ENCODE peak calls at places on chromosomes 16 and 17, in nine cellular contexts. A is ovary, E is left ventricle myocardium inferior, W is transverse colon, K is A549, D is uterus, V is H1, T is breast epithelium, F is PC-9. N is an unnamed sample.

GRCh38 chr16:3950343-3951193 is 70.1 kb upstream of the CREBBP start:
- DNase-seq in W (peak; percentile 60), A (peak; percentile 90), F (peak; percentile 80), D (peak; percentile 86), T (peak; percentile 69), E (peak; percentile 86), V (no peak), K (no peak), N (peak; percentile 88)

GRCh38 chr16:11914759-11915643 is 755 bp downstream of the GSPT1 start:
- DNase-seq in V (peak; percentile 54), K (no peak), A (peak; percentile 41), D (peak; percentile 20), E (peak; percentile 38), T (no peak), F (peak; percentile 47), W (peak; percentile 53), N (peak; percentile 50)

GRCh38 chr17:2053380-2054261 is 1.3 kb upstream of the HIC1 start:
- DNase-seq in D (peak; percentile 88), E (peak; percentile 78), T (peak; percentile 75), K (peak; percentile 68), F (peak; percentile 77), V (peak; percentile 89), A (peak; percentile 93), W (peak; percentile 77), N (peak; percentile 82)

GRCh38 chr16:85879975-85880831 is 18.8 kb upstream of the IRF8 start:
- DNase-seq in T (no peak), D (no peak), A (no peak), K (no peak), F (no peak), W (no peak), E (no peak), V (no peak), N (no peak)

GRCh38 chr17:15651583-15652110 is 32.1 kb upstream of the FBXW10B start:
- DNase-seq in D (peak; percentile 91), A (peak; percentile 84), W (peak; percentile 94), T (peak; percentile 81), E (peak; percentile 97), F (peak; percentile 96), K (peak; percentile 96), V (no peak), N (peak; percentile 96)

GRCh38 chr16:4182581-4183257 is 59.2 kb downstream of the SRL start:
- DNase-seq in T (no peak), K (no peak), D (no peak), E (no peak), W (no peak), A (no peak), V (no peak), F (no peak), N (no peak)

GRCh38 chr17:44192750-44193149 is 6.0 kb downstream of the TMUB2 start:
- DNase-seq in T (no peak), D (no peak), V (no peak), E (no peak), A (no peak), F (no peak), W (no peak), K (no peak), N (no peak)

GRCh38 chr17:44636562-44636961 is 19.7 kb upstream of the MEIOC start:
- DNase-seq in F (no peak), D (no peak), E (no peak), T (no peak), W (no peak), K (peak; percentile 67), V (no peak), A (no peak), N (no peak)

GRCh38 chr16:900211-900610 is 70.6 kb downstream of the LMF1 start:
- DNase-seq in E (no peak), D (no peak), K (no peak), W (no peak), F (no peak), V (no peak), A (no peak), T (no peak), N (peak; percentile 24)

GRCh38 chr17:1037238-1037879 is 40.4 kb downstream of the TIMM22 start:
- DNase-seq in D (no peak), T (no peak), K (no peak), F (no peak), W (no peak), A (no peak), E (no peak), V (no peak), N (no peak)

GRCh38 chr16:23324727-23325126 is 22.6 kb downstream of the SCNN1B start:
- DNase-seq in K (no peak), T (peak; percentile 90), D (no peak), E (peak; percentile 36), V (no peak), F (peak; percentile 86), W (peak; percentile 94), A (no peak), N (peak; percentile 56)

GRCh38 chr16:27595993-27596392 is 46.0 kb downstream of the KATNIP start:
- DNase-seq in F (no peak), T (no peak), W (no peak), E (no peak), K (no peak), V (no peak), A (no peak), D (no peak), N (no peak)

GRCh38 chr16:21626659-21627277 is 25.6 kb downstream of the IGSF6 start:
- DNase-seq in F (peak; percentile 34), V (no peak), E (no peak), A (no peak), T (no peak), W (no peak), D (peak; percentile 63), K (no peak), N (no peak)

GRCh38 chr16:14606102-14606501 is 24.0 kb downstream of the PARN start:
- DNase-seq in W (no peak), K (no peak), A (no peak), E (no peak), F (no peak), V (no peak), D (no peak), T (no peak), N (no peak)

GRCh38 chr17:41308918-41309359 is at the start of gene KRTAP16-1:
- DNase-seq in W (no peak), T (no peak), K (no peak), A (no peak), E (no peak), D (no peak), F (no peak), V (no peak), N (no peak)

GRCh38 chr17:63317166-63317845 is 128.8 kb downstream of the CYB561 start:
- DNase-seq in V (no peak), E (no peak), K (no peak), W (no peak), T (no peak), A (no peak), F (no peak), D (no peak), N (no peak)

GRCh38 chr16:1772908-1773702 is at the start of gene MRPS34:
- DNase-seq in D (peak; percentile 78), E (peak; percentile 86), F (peak; percentile 93), K (peak; percentile 70), A (peak; percentile 79), W (peak; percentile 87), T (peak; percentile 79), V (peak; percentile 95), N (peak; percentile 87)

GRCh38 chr16:23521037-23521743 is 10.9 kb upstream of the GGA2 start:
- DNase-seq in V (no peak), W (no peak), A (no peak), T (no peak), D (no peak), F (no peak), K (no peak), E (no peak), N (no peak)

DNA sequence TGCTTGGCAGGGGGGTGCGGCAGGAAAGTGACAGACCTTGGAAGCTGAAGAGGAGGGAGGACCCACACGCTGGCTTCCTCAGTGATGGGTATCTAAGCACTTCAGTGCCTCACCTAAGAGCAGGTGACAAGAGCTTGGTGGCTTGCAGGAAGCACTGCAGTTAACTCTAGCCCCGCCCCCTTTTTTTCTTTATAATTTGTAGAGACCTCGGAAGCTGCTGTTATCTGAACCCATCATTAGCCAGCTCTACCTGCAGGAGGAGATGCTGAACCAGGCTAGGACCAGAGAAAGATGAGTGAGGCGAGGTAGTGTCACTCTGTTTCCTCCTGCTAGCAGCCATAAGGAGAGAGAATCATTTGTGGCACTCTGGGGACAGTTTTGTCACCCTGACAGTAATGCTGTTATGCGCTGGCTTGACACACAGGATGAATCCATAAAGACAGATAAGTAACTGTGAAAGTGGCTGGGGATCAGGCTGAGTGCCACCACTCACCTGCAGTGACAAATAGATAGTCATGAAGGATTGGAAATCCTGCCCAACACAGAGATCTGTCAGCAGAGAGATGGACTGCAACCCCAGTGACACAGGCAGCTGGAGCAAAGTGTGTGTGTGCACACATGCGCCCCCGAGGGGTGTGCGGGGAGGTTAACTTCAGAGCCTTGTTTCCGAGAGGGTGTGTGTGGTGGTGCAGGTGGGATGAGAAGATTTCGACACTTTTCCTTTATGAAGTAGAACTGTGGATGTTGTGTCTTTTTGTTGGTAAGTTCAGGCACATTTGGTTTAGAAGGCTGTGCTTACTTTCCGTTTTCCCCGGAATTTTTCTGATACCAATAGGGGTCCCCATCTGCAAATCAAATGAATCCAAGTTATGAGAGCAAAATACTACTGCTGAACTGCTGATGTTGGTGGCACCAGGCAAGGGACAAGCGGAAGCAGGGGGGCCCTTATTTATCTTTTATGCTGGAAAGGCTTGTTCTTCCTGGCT is 223.9 kb downstream of the IRX3 start:
- DNase-seq in A (no peak), E (no peak), D (no peak), F (no peak), K (no peak), W (no peak), T (no peak), V (peak; percentile 47), N (no peak)
- H3K27ac ChIP-seq in A (no peak overlapping the region), E (peak overlapping the region; percentile 20), D (no peak overlapping the region), F (no peak overlapping the region), K (no peak overlapping the region), W (no peak overlapping the region), T (no peak overlapping the region), V (no peak overlapping the region), N (no peak overlapping the region)

GRCh38 chr16:67966549-67967182 is 1.8 kb downstream of the SLC12A4 start:
- DNase-seq in E (no peak), D (peak; percentile 54), W (no peak), K (no peak), A (no peak), F (peak; percentile 41), V (no peak), T (no peak), N (peak; percentile 71)
- H3K27ac ChIP-seq in E (peak overlapping the region; percentile 100), D (peak overlapping the region; percentile 94), W (peak overlapping the region; percentile 94), K (peak overlapping the region; percentile 95), A (peak overlapping the region; percentile 70), F (no peak overlapping the region), V (peak overlapping the region; percentile 45), T (peak overlapping the region; percentile 92), N (peak overlapping the region; percentile 95)

DNA sequence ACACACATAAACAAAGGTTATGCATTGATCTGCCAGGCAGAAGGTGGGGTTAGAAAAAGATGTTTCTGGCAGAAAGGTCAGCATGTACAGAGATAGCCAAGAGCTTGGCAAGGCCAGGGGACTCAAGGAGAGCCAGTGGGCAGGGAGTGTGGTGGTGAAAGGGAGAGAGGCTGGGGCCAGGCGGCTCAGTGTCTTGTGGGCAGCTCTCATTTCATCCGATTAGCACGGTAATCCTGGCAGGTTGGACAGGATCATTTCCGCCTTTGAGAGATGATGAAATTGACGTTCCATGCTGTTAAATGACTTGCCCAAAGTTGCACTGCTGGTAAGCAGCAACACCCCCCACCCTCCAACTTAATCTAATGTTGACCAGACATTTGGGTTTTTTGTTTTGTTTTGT is 3.6 kb downstream of the CHD9 start:
- DNase-seq in V (no peak), T (no peak), K (no peak), F (no peak), E (no peak), A (no peak), D (no peak), W (no peak), N (no peak)
- H3K27ac ChIP-seq in V (no peak overlapping the region), T (peak overlapping the region; percentile 45), K (peak overlapping the region; percentile 8), F (no peak overlapping the region), E (peak overlapping the region; percentile 11), A (no peak overlapping the region), D (no peak overlapping the region), W (no peak overlapping the region), N (no peak overlapping the region)

GRCh38 chr16:57620316-57621231 is 7.9 kb upstream of the ADGRG1 start:
- DNase-seq in T (peak; percentile 82), D (peak; percentile 11), A (no peak), K (no peak), E (no peak), W (peak; percentile 75), V (no peak), F (peak; percentile 78), N (no peak)
- H3K27ac ChIP-seq in T (peak overlapping the region; percentile 92), D (no peak overlapping the region), A (no peak overlapping the region), K (peak overlapping the region; percentile 98), E (no peak overlapping the region), W (peak overlapping the region; percentile 88), V (no peak overlapping the region), F (peak overlapping the region; percentile 92), N (no peak overlapping the region)

N was measured in heart left ventricle.